ENCODE peak calls at places on chromosomes 13 and 19, in four cellular contexts. K, Z, I and Q are unnamed samples.

GRCh38 chr19:43504426-43505185 is at the start of gene PHLDB3:
- DNase-seq in K (no peak), Z (peak), I (peak), Q (no peak)

GRCh38 chr19:33296473-33297060 is 5.8 kb downstream of the CEBPA start:
- DNase-seq in K (no peak), Z (peak), I (no peak), Q (peak)

GRCh38 chr19:40718774-40719391 is 2.0 kb downstream of the ITPKC start:
- DNase-seq in K (peak), Z (peak), I (peak), Q (peak)

GRCh38 chr13:99982021-99982740 is 597 bp downstream of the ZIC2 start:
- DNase-seq in K (no peak), Z (no peak), I (no peak), Q (no peak)

GRCh38 chr13:110366733-110367132 is 59.6 kb downstream of the COL4A2 start:
- DNase-seq in K (no peak), Z (no peak), I (no peak), Q (no peak)

GRCh38 chr13:100156786-100157185 is 67.9 kb downstream of the PCCA start:
- DNase-seq in K (no peak), Z (no peak), I (no peak), Q (no peak)

GRCh38 chr19:46904114-46905060 is 43.6 kb downstream of the ARHGAP35 start:
- DNase-seq in K (no peak), Z (no peak), I (peak), Q (peak)

GRCh38 chr13:34391071-34391470 is 551.0 kb upstream of the NBEA start:
- DNase-seq in K (peak), Z (no peak), I (no peak), Q (no peak)

GRCh38 chr19:6745965-6746364 is 6.5 kb downstream of the TRIP10 start:
- DNase-seq in K (no peak), Z (no peak), I (no peak), Q (no peak)

GRCh38 chr13:50131998-50132936 is 117.0 kb downstream of the KCNRG start:
- DNase-seq in K (no peak), Z (no peak), I (no peak), Q (no peak)

GRCh38 chr13:40562975-40563349 is 103.5 kb downstream of the FOXO1 start:
- DNase-seq in K (no peak), Z (no peak), I (no peak), Q (no peak)

GRCh38 chr13:37049810-37050209 is 9.7 kb downstream of the SUPT20H start:
- DNase-seq in K (no peak), Z (no peak), I (no peak), Q (no peak)
- TF ChIP-seq CTCF in K (no peak), Z (no peak), I (no peak), Q (peak)

DNA sequence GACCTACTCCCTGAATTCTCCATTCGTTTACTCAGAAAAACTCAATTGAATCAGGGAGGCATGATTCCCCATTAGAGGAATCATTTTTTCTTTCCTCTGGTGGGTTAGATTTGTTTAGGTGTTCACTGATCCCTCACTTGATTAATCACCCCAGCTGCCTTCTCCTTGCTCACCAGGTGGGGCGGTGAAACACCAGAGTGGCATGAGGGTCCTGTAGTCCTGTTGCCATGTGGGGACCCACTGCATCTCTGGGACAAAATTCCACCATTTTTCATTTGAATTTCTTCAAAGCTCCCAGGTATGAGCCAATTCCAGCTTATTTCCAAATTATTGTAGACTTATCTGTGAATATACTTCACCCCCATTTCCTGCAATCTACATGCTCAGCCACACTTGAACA is 462.7 kb upstream of the ZNF507 start:
- DNase-seq in K (no peak), Z (no peak), I (no peak), Q (no peak)
- TF ChIP-seq CTCF in K (no peak), Z (no peak), I (no peak), Q (no peak)

GRCh38 chr19:13824703-13825102 is 29.5 kb downstream of the ZSWIM4 start:
- DNase-seq in K (no peak), Z (no peak), I (no peak), Q (no peak)

GRCh38 chr19:13823901-13824300 is 28.7 kb downstream of the ZSWIM4 start:
- DNase-seq in K (no peak), Z (no peak), I (no peak), Q (no peak)

GRCh38 chr19:13827656-13828055 is 32.4 kb downstream of the ZSWIM4 start:
- DNase-seq in K (no peak), Z (no peak), I (no peak), Q (no peak)

GRCh38 chr19:13826652-13827235 is 31.5 kb downstream of the ZSWIM4 start:
- DNase-seq in K (no peak), Z (no peak), I (no peak), Q (no peak)

DNA sequence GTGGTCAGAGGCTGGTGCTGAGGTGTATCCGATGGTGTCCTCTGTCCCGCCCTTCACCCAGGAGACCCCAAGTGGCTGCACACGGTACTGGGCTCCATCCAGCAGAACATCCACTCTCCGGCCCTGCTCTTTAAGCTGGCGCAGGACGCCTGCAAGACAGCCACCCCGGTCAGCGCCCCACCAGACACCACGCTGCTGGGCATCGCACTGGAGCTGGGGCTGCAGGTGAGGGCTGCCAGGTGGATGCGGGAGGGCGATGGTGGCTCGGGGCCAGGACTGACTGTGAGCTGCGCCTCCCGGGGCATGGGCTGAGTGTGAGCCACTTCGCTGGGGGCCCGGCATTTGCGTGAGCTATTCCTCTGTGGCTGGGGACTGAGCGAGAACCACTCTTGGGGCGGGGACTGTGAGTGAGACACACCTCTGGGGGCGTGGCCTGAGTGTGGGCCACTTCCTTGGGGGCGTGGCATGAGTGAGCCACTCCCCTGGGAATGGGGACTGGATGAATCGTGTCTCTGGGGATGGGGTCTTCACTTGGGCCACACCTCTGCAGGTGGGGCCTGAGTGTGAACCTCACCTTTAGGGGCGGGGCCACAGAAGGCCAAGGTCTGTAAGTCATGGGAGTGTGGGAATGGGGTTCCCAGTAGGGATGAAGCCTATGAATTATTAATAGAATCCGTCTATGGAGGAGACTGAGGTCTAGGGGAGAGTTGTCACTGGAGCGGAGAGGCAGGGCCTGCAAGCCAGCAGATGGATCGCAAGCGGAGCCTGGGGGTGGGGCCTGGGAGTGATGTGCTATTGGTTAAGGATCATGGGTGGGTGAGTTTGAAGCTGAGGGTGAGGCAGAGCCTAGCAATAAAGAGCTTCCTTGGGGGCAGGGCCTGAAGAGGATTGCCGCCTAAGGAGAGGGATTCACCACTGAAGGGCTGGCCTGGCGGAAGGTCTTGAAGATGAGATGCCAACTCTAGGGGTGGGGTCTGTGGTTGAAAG is 30.5 kb downstream of the ZSWIM4 start:
- DNase-seq in K (no peak), Z (no peak), I (no peak), Q (no peak)
- TF ChIP-seq CTCF in K (no peak), Z (peak), I (no peak), Q (peak)

GRCh38 chr13:25301347-25302113 is at the start of gene NUP58:
- DNase-seq in K (peak), Z (peak), I (peak), Q (peak)
- TF ChIP-seq CTCF in K (no peak), Z (no peak), I (no peak), Q (no peak)

DNA sequence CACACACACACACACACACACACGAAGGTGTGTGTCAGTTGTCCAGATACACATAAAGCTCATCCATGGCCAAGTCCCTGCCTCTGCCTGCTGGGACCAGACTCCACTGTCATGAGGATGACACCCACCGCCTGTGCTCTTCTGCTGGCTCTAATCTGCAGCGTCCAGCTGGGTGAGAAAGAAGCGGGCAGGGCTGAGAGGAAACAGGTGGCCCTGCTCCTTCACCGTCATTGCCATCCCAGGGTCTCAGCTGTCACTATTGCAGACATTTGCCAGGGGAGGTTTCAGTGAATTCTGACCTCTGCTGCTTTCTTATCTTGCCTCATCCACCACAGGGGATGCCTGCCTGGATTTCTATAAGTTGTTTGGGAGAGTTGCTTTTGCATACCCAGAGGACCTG is 31.4 kb downstream of the SCGB2B2 start:
- DNase-seq in K (no peak), Z (no peak), I (no peak), Q (no peak)
- TF ChIP-seq CTCF in K (no peak), Z (no peak), I (no peak), Q (no peak)

GRCh38 chr19:42325308-42325895 is at the start of gene MEGF8:
- DNase-seq in K (peak), Z (peak), I (peak), Q (peak)
- TF ChIP-seq CTCF in K (no peak), Z (peak), I (peak), Q (peak)

GRCh38 chr13:51731759-51732158 is 72.2 kb downstream of the DHRS12 start:
- DNase-seq in K (peak), Z (no peak), I (no peak), Q (peak)
- TF ChIP-seq CTCF in K (peak), Z (peak), I (peak), Q (peak)

GRCh38 chr19:18332917-18333530 is 7.4 kb upstream of the PGPEP1 start:
- DNase-seq in K (no peak), Z (no peak), I (no peak), Q (no peak)

GRCh38 chr19:18330865-18331264 is 8.0 kb upstream of the LSM4 start:
- DNase-seq in K (no peak), Z (no peak), I (no peak), Q (no peak)

GRCh38 chr19:18326772-18327171 is 3.9 kb upstream of the LSM4 start:
- DNase-seq in K (no peak), Z (no peak), I (no peak), Q (no peak)

GRCh38 chr19:18329035-18329376 is 6.1 kb upstream of the LSM4 start:
- DNase-seq in K (no peak), Z (no peak), I (no peak), Q (no peak)

GRCh38 chr19:18328340-18329034 is 5.6 kb upstream of the LSM4 start:
- DNase-seq in K (peak), Z (peak), I (peak), Q (peak)
- TF ChIP-seq CTCF in K (peak), Z (peak), I (peak), Q (peak)

GRCh38 chr13:31794452-31794851 is 55.1 kb downstream of the RXFP2 start:
- DNase-seq in K (no peak), Z (no peak), I (no peak), Q (no peak)

GRCh38 chr13:31793246-31793645 is 53.9 kb downstream of the RXFP2 start:
- DNase-seq in K (no peak), Z (no peak), I (no peak), Q (no peak)

GRCh38 chr13:31801088-31801487 is 61.8 kb downstream of the RXFP2 start:
- DNase-seq in K (no peak), Z (no peak), I (no peak), Q (no peak)

GRCh38 chr13:31798189-31798588 is 58.9 kb downstream of the RXFP2 start:
- DNase-seq in K (no peak), Z (no peak), I (no peak), Q (no peak)

GRCh38 chr13:31797154-31797775 is 57.9 kb downstream of the RXFP2 start:
- DNase-seq in K (peak), Z (no peak), I (no peak), Q (peak)
- TF ChIP-seq CTCF in K (peak), Z (peak), I (peak), Q (peak)

GRCh38 chr19:3369337-3370213 is 3.2 kb downstream of the NFIC start:
- DNase-seq in K (no peak), Z (peak), I (no peak), Q (peak)
- TF ChIP-seq CTCF in K (no peak), Z (no peak), I (no peak), Q (peak)